ENCODE peak calls at places on chromosomes 16 and 17, in four cellular contexts. One of them, this sample, is unnamed.

GRCh38 chr17:36514856-36515255 is 19.8 kb downstream of the MYO19 start:
- DNase-seq in A549: no peak
- DNase-seq in endothelial cell: no peak
- DNase-seq in GM20000: no peak
- DNase-seq in this sample: no peak

GRCh38 chr17:43356999-43357398 is 41.8 kb upstream of the ARL4D start:
- DNase-seq in A549: peak; percentile 47
- DNase-seq in endothelial cell: no peak
- DNase-seq in GM20000: no peak
- DNase-seq in this sample: no peak

GRCh38 chr16:71846443-71846842 is 667 bp downstream of the ATXN1L start:
- DNase-seq in A549: no peak
- DNase-seq in endothelial cell: no peak
- DNase-seq in GM20000: no peak
- DNase-seq in this sample: no peak

GRCh38 chr17:64240741-64241347 is 22.2 kb downstream of the TEX2 start:
- DNase-seq in A549: no peak
- DNase-seq in endothelial cell: no peak
- DNase-seq in GM20000: no peak
- DNase-seq in this sample: no peak

GRCh38 chr16:89026121-89026612 is 49.2 kb upstream of the CBFA2T3 start:
- DNase-seq in A549: no peak
- DNase-seq in endothelial cell: no peak
- DNase-seq in GM20000: peak; percentile 52
- DNase-seq in this sample: no peak

GRCh38 chr16:29714972-29715371 is 30.8 kb downstream of the C16orf54 start:
- DNase-seq in A549: no peak
- DNase-seq in endothelial cell: no peak
- DNase-seq in GM20000: no peak
- DNase-seq in this sample: no peak

GRCh38 chr17:16649585-16649984 is 4.1 kb downstream of the ZNF624 start:
- DNase-seq in A549: no peak
- DNase-seq in endothelial cell: no peak
- DNase-seq in GM20000: no peak
- DNase-seq in this sample: no peak

GRCh38 chr17:73639926-73640325 is 4.3 kb downstream of the SDK2 start:
- DNase-seq in A549: no peak
- DNase-seq in endothelial cell: no peak
- DNase-seq in GM20000: no peak
- DNase-seq in this sample: no peak

GRCh38 chr17:78240012-78240655 is 8.7 kb downstream of the TMEM235 start:
- DNase-seq in A549: no peak
- DNase-seq in endothelial cell: no peak
- DNase-seq in GM20000: no peak
- DNase-seq in this sample: no peak

GRCh38 chr16:27222499-27223225 is 19.3 kb downstream of the KDM8 start:
- DNase-seq in A549: no peak
- DNase-seq in endothelial cell: no peak
- DNase-seq in GM20000: no peak
- DNase-seq in this sample: no peak

GRCh38 chr17:39080416-39081179 is 70.8 kb downstream of the PLXDC1 start:
- DNase-seq in A549: no peak
- DNase-seq in endothelial cell: no peak
- DNase-seq in GM20000: no peak
- DNase-seq in this sample: no peak

GRCh38 chr17:75346906-75347305 is 57.7 kb upstream of the SLC25A19 start:
- DNase-seq in A549: no peak
- DNase-seq in endothelial cell: no peak
- DNase-seq in GM20000: no peak
- DNase-seq in this sample: no peak

GRCh38 chr17:44307387-44308186 is 814 bp upstream of the RUNDC3A start:
- DNase-seq in A549: peak; percentile 88
- DNase-seq in endothelial cell: peak; percentile 46
- DNase-seq in GM20000: no peak
- DNase-seq in this sample: no peak

GRCh38 chr16:19698480-19699465 is 19.3 kb downstream of the KNOP1 start:
- DNase-seq in A549: no peak
- DNase-seq in endothelial cell: no peak
- DNase-seq in GM20000: no peak
- DNase-seq in this sample: no peak

GRCh38 chr16:55426865-55427484 is 52.0 kb upstream of the MMP2 start:
- DNase-seq in A549: no peak
- DNase-seq in endothelial cell: no peak
- DNase-seq in GM20000: no peak
- DNase-seq in this sample: no peak

GRCh38 chr17:66715745-66716156 is 119.2 kb upstream of the CACNG5 start:
- DNase-seq in A549: peak; percentile 89
- DNase-seq in endothelial cell: peak; percentile 26
- DNase-seq in GM20000: peak; percentile 64
- DNase-seq in this sample: peak; percentile 70

GRCh38 chr17:4950075-4950756 is 703 bp upstream of the ENO3 start:
- DNase-seq in A549: peak; percentile 36
- DNase-seq in endothelial cell: peak; percentile 19
- DNase-seq in GM20000: no peak
- DNase-seq in this sample: no peak

GRCh38 chr16:55253987-55254386 is 70.0 kb upstream of the IRX6 start:
- DNase-seq in A549: no peak
- DNase-seq in endothelial cell: no peak
- DNase-seq in GM20000: no peak
- DNase-seq in this sample: no peak

GRCh38 chr17:12406623-12407228 is 259.0 kb upstream of the MYOCD start:
- DNase-seq in A549: no peak
- DNase-seq in endothelial cell: no peak
- DNase-seq in GM20000: no peak
- DNase-seq in this sample: no peak

GRCh38 chr17:36524428-36524876 is 10.2 kb downstream of the MYO19 start:
- DNase-seq in A549: no peak
- DNase-seq in endothelial cell: no peak
- DNase-seq in GM20000: no peak
- DNase-seq in this sample: no peak

GRCh38 chr16:34050787-34051320 is 591.4 kb downstream of the TP53TG3F start:
- DNase-seq in A549: no peak
- DNase-seq in endothelial cell: no peak
- DNase-seq in GM20000: no peak
- DNase-seq in this sample: peak; percentile 3

GRCh38 chr17:62919388-62919787 is 46.6 kb upstream of the TANC2 start:
- DNase-seq in A549: no peak
- DNase-seq in endothelial cell: no peak
- DNase-seq in GM20000: no peak
- DNase-seq in this sample: no peak

GRCh38 chr17:28738680-28739384 is 5.0 kb upstream of the TRAF4 start:
- DNase-seq in A549: no peak
- DNase-seq in endothelial cell: no peak
- DNase-seq in GM20000: peak; percentile 57
- DNase-seq in this sample: peak; percentile 57

GRCh38 chr17:57294629-57295501 is 38.5 kb downstream of the MSI2 start:
- DNase-seq in A549: peak; percentile 44
- DNase-seq in endothelial cell: no peak
- DNase-seq in GM20000: no peak
- DNase-seq in this sample: no peak

GRCh38 chr17:35846055-35846809 is 22.5 kb downstream of the HEATR9 start:
- DNase-seq in A549: no peak
- DNase-seq in endothelial cell: no peak
- DNase-seq in GM20000: no peak
- DNase-seq in this sample: no peak

GRCh38 chr17:15038656-15039055 is 226.5 kb downstream of the PMP22 start:
- DNase-seq in A549: no peak
- DNase-seq in endothelial cell: no peak
- DNase-seq in GM20000: no peak
- DNase-seq in this sample: no peak

GRCh38 chr17:39867084-39867890 is 715 bp upstream of the ZPBP2 start:
- DNase-seq in A549: no peak
- DNase-seq in endothelial cell: no peak
- DNase-seq in GM20000: peak; percentile 82
- DNase-seq in this sample: peak; percentile 75

GRCh38 chr16:55915116-55915827 is 40.1 kb upstream of the CES5A start:
- DNase-seq in A549: no peak
- DNase-seq in endothelial cell: no peak
- DNase-seq in GM20000: no peak
- DNase-seq in this sample: no peak

GRCh38 chr16:22098538-22099255 is 6.4 kb downstream of the VWA3A start:
- DNase-seq in A549: peak; percentile 80
- DNase-seq in endothelial cell: no peak
- DNase-seq in GM20000: peak; percentile 76
- DNase-seq in this sample: peak; percentile 71

GRCh38 chr16:84600343-84601229 is 17.3 kb downstream of the COTL1 start:
- DNase-seq in A549: no peak
- DNase-seq in endothelial cell: no peak
- DNase-seq in GM20000: peak; percentile 85
- DNase-seq in this sample: peak; percentile 79

GRCh38 chr17:41559548-41559947 is 12.3 kb downstream of the KRT9 start:
- DNase-seq in A549: no peak
- DNase-seq in endothelial cell: no peak
- DNase-seq in GM20000: no peak
- DNase-seq in this sample: no peak

GRCh38 chr16:19393226-19394074 is 24.2 kb upstream of the TMC5 start:
- DNase-seq in A549: no peak
- DNase-seq in endothelial cell: no peak
- DNase-seq in GM20000: no peak
- DNase-seq in this sample: no peak

GRCh38 chr17:15884731-15885130 is 60.2 kb upstream of the ADORA2B start:
- DNase-seq in A549: no peak
- DNase-seq in endothelial cell: no peak
- DNase-seq in GM20000: no peak
- DNase-seq in this sample: no peak

DNA sequence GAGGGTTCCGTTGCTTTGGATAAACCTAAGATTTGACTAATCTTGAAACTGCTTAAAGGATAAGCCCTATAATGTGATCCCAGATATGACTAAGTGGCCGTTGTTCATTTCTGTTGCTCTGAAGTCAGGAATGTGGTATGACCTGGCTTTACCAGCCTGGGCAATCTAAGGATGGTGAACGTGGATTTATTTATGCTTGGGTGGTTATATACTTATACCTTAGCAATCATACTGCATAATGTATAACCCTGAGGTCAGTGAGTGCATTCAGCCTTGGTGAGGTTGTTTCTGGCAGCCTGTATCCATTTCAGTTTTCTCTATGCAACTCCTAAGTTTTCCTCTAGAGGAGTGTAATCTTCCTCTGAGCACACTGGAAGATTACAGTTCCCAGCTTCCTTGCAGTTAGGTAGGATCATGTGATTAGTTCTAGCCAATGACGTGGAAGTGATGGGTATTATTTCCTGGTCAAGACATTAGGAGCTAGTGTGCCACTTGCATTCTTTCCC is 41.9 kb downstream of the FTO start:
- DNase-seq in A549: no peak
- DNase-seq in endothelial cell: no peak
- DNase-seq in GM20000: no peak
- DNase-seq in this sample: no peak
- TF ChIP-seq CTCF in A549: no peak
- TF ChIP-seq CTCF in endothelial cell: no peak
- TF ChIP-seq CTCF in GM20000: no peak
- TF ChIP-seq CTCF in this sample: no peak

GRCh38 chr17:81294512-81295030 is 536 bp downstream of the SLC38A10 start:
- DNase-seq in A549: peak; percentile 53
- DNase-seq in endothelial cell: peak; percentile 36
- DNase-seq in GM20000: no peak
- DNase-seq in this sample: no peak

GRCh38 chr17:81295678-81296381 is 723 bp upstream of the SLC38A10 start:
- DNase-seq in A549: peak; percentile 91
- DNase-seq in endothelial cell: no peak
- DNase-seq in GM20000: peak; percentile 75
- DNase-seq in this sample: peak; percentile 63

GRCh38 chr17:81292450-81292849 is 2.7 kb downstream of the SLC38A10 start:
- DNase-seq in A549: no peak
- DNase-seq in endothelial cell: no peak
- DNase-seq in GM20000: no peak
- DNase-seq in this sample: no peak

GRCh38 chr17:81298325-81298990 is 3.4 kb upstream of the SLC38A10 start:
- DNase-seq in A549: no peak
- DNase-seq in endothelial cell: no peak
- DNase-seq in GM20000: no peak
- DNase-seq in this sample: no peak

DNA sequence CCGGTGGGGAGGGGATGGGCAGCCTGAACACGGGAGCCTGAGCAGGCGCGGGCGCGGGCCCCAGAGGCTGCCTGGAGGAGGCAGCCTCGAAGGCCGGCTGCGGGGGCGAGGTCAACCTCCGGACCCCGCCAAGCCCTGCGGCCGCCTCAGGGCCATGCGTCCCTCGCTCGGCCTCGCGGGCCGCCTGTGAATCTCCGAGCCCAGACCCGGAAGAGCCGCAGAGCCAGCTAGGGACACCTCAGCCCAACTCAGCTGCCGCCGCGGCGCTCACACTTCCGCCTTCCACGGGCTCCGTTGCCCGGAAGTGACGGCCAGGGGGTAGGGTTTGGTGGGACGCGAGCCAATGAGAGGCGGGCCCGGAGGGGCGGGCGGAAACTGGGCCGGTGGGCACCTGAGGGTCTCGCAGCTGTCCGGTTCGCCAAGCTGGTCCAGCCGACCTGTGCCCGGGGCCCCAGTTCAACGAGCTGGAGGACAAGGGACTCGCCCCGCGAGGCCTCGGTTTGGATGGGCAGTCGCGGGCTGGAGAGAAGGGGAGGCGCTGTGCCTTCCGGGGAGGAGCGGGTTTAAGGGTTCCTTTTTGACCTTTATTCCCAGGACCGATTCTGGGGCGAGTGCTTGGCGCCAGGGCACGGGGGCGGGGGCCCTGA is at the start of gene SLC38A10:
- DNase-seq in A549: peak; percentile 100
- DNase-seq in endothelial cell: peak; percentile 90
- DNase-seq in GM20000: peak; percentile 99
- DNase-seq in this sample: peak; percentile 98
- TF ChIP-seq CTCF in A549: no peak
- TF ChIP-seq CTCF in endothelial cell: no peak
- TF ChIP-seq CTCF in GM20000: no peak
- TF ChIP-seq CTCF in this sample: no peak

GRCh38 chr17:50426814-50427787 is 1.1 kb downstream of the ACSF2 start:
- DNase-seq in A549: peak; percentile 87
- DNase-seq in endothelial cell: peak; percentile 16
- DNase-seq in GM20000: peak; percentile 73
- DNase-seq in this sample: peak; percentile 55
- TF ChIP-seq CTCF in A549: peak; percentile 43
- TF ChIP-seq CTCF in endothelial cell: no peak
- TF ChIP-seq CTCF in GM20000: peak; percentile 15
- TF ChIP-seq CTCF in this sample: peak; percentile 49

DNA sequence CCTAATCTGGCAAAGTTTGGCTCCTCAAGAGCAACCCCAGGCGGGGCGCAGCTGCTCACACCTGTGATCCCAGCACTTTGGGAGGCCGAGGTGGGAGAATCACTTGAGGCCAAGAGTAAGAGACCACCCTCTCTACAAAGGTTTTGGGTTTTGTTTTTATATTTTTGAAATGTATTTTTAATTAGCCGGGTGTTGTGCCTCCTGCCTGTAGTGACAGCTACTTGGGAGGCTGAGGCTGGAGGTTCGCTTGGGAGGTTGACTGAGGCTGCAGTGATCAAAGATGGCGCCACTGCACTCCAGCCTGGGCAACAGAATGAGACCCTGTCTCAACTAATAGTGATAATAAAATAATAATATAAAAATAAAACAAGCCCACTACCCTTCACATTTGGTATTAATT is 756 bp upstream of the USP7 start:
- DNase-seq in A549: no peak
- DNase-seq in endothelial cell: no peak
- DNase-seq in GM20000: no peak
- DNase-seq in this sample: no peak
- TF ChIP-seq CTCF in A549: no peak
- TF ChIP-seq CTCF in endothelial cell: no peak
- TF ChIP-seq CTCF in GM20000: no peak
- TF ChIP-seq CTCF in this sample: no peak